ENCODE peak calls at places on chromosomes 13 and 19, in six cellular contexts. One of them, this sample, is unnamed.

GRCh38 chr13:97243915-97244820 is 22.0 kb downstream of the MBNL2 start:
- DNase-seq in glutamatergic neuron: no peak
- DNase-seq in posterior vena cava: no peak
- DNase-seq in NCI-H1105 treated with DMSO at 0.1 percent for 48 hours: no peak
- DNase-seq in A673: no peak
- DNase-seq in HTR-8/SVneo: no peak
- DNase-seq in this sample: no peak

GRCh38 chr13:39273953-39274352 is 235.7 kb downstream of the NHLRC3 start:
- DNase-seq in glutamatergic neuron: no peak
- DNase-seq in posterior vena cava: no peak
- DNase-seq in NCI-H1105 treated with DMSO at 0.1 percent for 48 hours: peak
- DNase-seq in A673: no peak
- DNase-seq in HTR-8/SVneo: no peak
- DNase-seq in this sample: no peak

GRCh38 chr13:55361141-55361540 is 1779.6 kb upstream of the PRR20A start:
- DNase-seq in glutamatergic neuron: no peak
- DNase-seq in posterior vena cava: no peak
- DNase-seq in NCI-H1105 treated with DMSO at 0.1 percent for 48 hours: peak
- DNase-seq in A673: no peak
- DNase-seq in HTR-8/SVneo: no peak
- DNase-seq in this sample: no peak

GRCh38 chr19:29492761-29493160 is 33.0 kb upstream of the VSTM2B start:
- DNase-seq in glutamatergic neuron: no peak
- DNase-seq in posterior vena cava: peak
- DNase-seq in NCI-H1105 treated with DMSO at 0.1 percent for 48 hours: no peak
- DNase-seq in A673: no peak
- DNase-seq in HTR-8/SVneo: no peak
- DNase-seq in this sample: no peak

GRCh38 chr19:52993342-52994178 is 20.2 kb upstream of the ERVV-1 start:
- DNase-seq in glutamatergic neuron: peak
- DNase-seq in posterior vena cava: peak
- DNase-seq in NCI-H1105 treated with DMSO at 0.1 percent for 48 hours: no peak
- DNase-seq in A673: peak
- DNase-seq in HTR-8/SVneo: peak
- DNase-seq in this sample: peak

GRCh38 chr13:59750860-59751259 is 412.9 kb downstream of the DIAPH3 start:
- DNase-seq in glutamatergic neuron: peak
- DNase-seq in posterior vena cava: no peak
- DNase-seq in NCI-H1105 treated with DMSO at 0.1 percent for 48 hours: no peak
- DNase-seq in A673: peak
- DNase-seq in HTR-8/SVneo: no peak
- DNase-seq in this sample: peak

GRCh38 chr13:49214917-49215376 is 5.2 kb upstream of the MLNR start:
- DNase-seq in glutamatergic neuron: no peak
- DNase-seq in posterior vena cava: no peak
- DNase-seq in NCI-H1105 treated with DMSO at 0.1 percent for 48 hours: no peak
- DNase-seq in A673: peak
- DNase-seq in HTR-8/SVneo: no peak
- DNase-seq in this sample: no peak

GRCh38 chr13:46756977-46757376 is 40.0 kb downstream of the ESD start:
- DNase-seq in glutamatergic neuron: no peak
- DNase-seq in posterior vena cava: no peak
- DNase-seq in NCI-H1105 treated with DMSO at 0.1 percent for 48 hours: no peak
- DNase-seq in A673: no peak
- DNase-seq in HTR-8/SVneo: no peak
- DNase-seq in this sample: no peak

GRCh38 chr13:24502567-24503375 is 9.8 kb downstream of the PARP4 start:
- DNase-seq in glutamatergic neuron: peak
- DNase-seq in posterior vena cava: no peak
- DNase-seq in NCI-H1105 treated with DMSO at 0.1 percent for 48 hours: no peak
- DNase-seq in A673: no peak
- DNase-seq in HTR-8/SVneo: no peak
- DNase-seq in this sample: no peak

GRCh38 chr19:44747739-44748425 is 626 bp upstream of the BCL3 start:
- DNase-seq in glutamatergic neuron: no peak
- DNase-seq in posterior vena cava: peak
- DNase-seq in NCI-H1105 treated with DMSO at 0.1 percent for 48 hours: no peak
- DNase-seq in A673: peak
- DNase-seq in HTR-8/SVneo: peak
- DNase-seq in this sample: no peak

GRCh38 chr19:661427-662196 is 1.4 kb downstream of the RNF126 start:
- DNase-seq in glutamatergic neuron: no peak
- DNase-seq in posterior vena cava: no peak
- DNase-seq in NCI-H1105 treated with DMSO at 0.1 percent for 48 hours: no peak
- DNase-seq in A673: no peak
- DNase-seq in HTR-8/SVneo: no peak
- DNase-seq in this sample: no peak

GRCh38 chr19:34588249-34588648 is 88.7 kb downstream of the SCGB2B2 start:
- DNase-seq in glutamatergic neuron: no peak
- DNase-seq in posterior vena cava: no peak
- DNase-seq in NCI-H1105 treated with DMSO at 0.1 percent for 48 hours: no peak
- DNase-seq in A673: no peak
- DNase-seq in HTR-8/SVneo: no peak
- DNase-seq in this sample: no peak

GRCh38 chr19:8403820-8404109 is 9.3 kb upstream of the MARCHF2 start:
- DNase-seq in glutamatergic neuron: no peak
- DNase-seq in posterior vena cava: no peak
- DNase-seq in NCI-H1105 treated with DMSO at 0.1 percent for 48 hours: no peak
- DNase-seq in A673: no peak
- DNase-seq in HTR-8/SVneo: no peak
- DNase-seq in this sample: no peak

GRCh38 chr13:46321494-46322225 is 65.4 kb downstream of the RUBCNL start:
- DNase-seq in glutamatergic neuron: peak
- DNase-seq in posterior vena cava: no peak
- DNase-seq in NCI-H1105 treated with DMSO at 0.1 percent for 48 hours: peak
- DNase-seq in A673: peak
- DNase-seq in HTR-8/SVneo: peak
- DNase-seq in this sample: peak

GRCh38 chr13:83498486-83499190 is 383.6 kb downstream of the SLITRK1 start:
- DNase-seq in glutamatergic neuron: no peak
- DNase-seq in posterior vena cava: no peak
- DNase-seq in NCI-H1105 treated with DMSO at 0.1 percent for 48 hours: no peak
- DNase-seq in A673: peak
- DNase-seq in HTR-8/SVneo: peak
- DNase-seq in this sample: no peak

GRCh38 chr19:11481777-11482383 is 1.0 kb upstream of the ELAVL3 start:
- DNase-seq in glutamatergic neuron: peak
- DNase-seq in posterior vena cava: peak
- DNase-seq in NCI-H1105 treated with DMSO at 0.1 percent for 48 hours: peak
- DNase-seq in A673: peak
- DNase-seq in HTR-8/SVneo: peak
- DNase-seq in this sample: peak

GRCh38 chr19:57708641-57709354 is at the start of gene ZNF154:
- DNase-seq in glutamatergic neuron: peak
- DNase-seq in posterior vena cava: peak
- DNase-seq in NCI-H1105 treated with DMSO at 0.1 percent for 48 hours: no peak
- DNase-seq in A673: peak
- DNase-seq in HTR-8/SVneo: peak
- DNase-seq in this sample: peak

GRCh38 chr19:52188822-52189744 is 769 bp upstream of the PPP2R1A start:
- DNase-seq in glutamatergic neuron: peak
- DNase-seq in posterior vena cava: peak
- DNase-seq in NCI-H1105 treated with DMSO at 0.1 percent for 48 hours: no peak
- DNase-seq in A673: no peak
- DNase-seq in HTR-8/SVneo: no peak
- DNase-seq in this sample: peak

This sample was measured in nephron progenitor cell.